ENCODE peak calls at places on chromosomes 3 and 15, in five cellular contexts. L, G, P, N and K are unnamed samples.

GRCh38 chr3:195117978-195118581 is 152.9 kb downstream of the XXYLT1 start:
- DNase-seq in N (no peak), G (no peak), P (no peak), L (peak; percentile 85), K (peak; percentile 80)

GRCh38 chr15:78929536-78930264 is 15.1 kb downstream of the CTSH start:
- DNase-seq in G (no peak), N (no peak), P (no peak), L (no peak), K (no peak)

GRCh38 chr3:188001052-188001567 is 152.8 kb upstream of the LPP start:
- DNase-seq in P (no peak), G (no peak), N (no peak), L (no peak), K (no peak)

GRCh38 chr3:30081904-30082303 is 524.5 kb upstream of the TGFBR2 start:
- DNase-seq in L (peak; percentile 74), P (no peak), G (no peak), N (no peak), K (no peak)

GRCh38 chr3:186614597-186615483 is 2.0 kb downstream of the AHSG start:
- DNase-seq in G (peak; percentile 81), N (peak; percentile 84), P (peak; percentile 82), L (peak; percentile 67), K (peak; percentile 82)

GRCh38 chr15:31078461-31078860 is 23.1 kb downstream of the TRPM1 start:
- DNase-seq in G (no peak), P (no peak), N (no peak), L (no peak), K (no peak)

GRCh38 chr3:72223116-72223515 is 438.2 kb upstream of the PROK2 start:
- DNase-seq in L (no peak), P (no peak), N (no peak), G (no peak), K (no peak)

GRCh38 chr3:174862666-174863065 is 3.5 kb downstream of the NAALADL2 start:
- DNase-seq in N (no peak), G (no peak), L (no peak), P (no peak), K (no peak)

GRCh38 chr3:134709076-134709475 is 58.3 kb upstream of the KY start:
- DNase-seq in P (no peak), G (no peak), N (no peak), L (no peak), K (no peak)

GRCh38 chr15:61748529-61748928 is 311.7 kb downstream of the VPS13C start:
- DNase-seq in G (no peak), L (no peak), N (no peak), P (no peak), K (no peak)

GRCh38 chr3:52820741-52821140 is 9.7 kb downstream of the ITIH4 start:
- DNase-seq in P (peak; percentile 52), L (peak; percentile 15), N (peak; percentile 40), G (peak; percentile 33), K (peak; percentile 57)

GRCh38 chr3:156497326-156497725 is 57.6 kb downstream of the SSR3 start:
- DNase-seq in P (no peak), G (no peak), N (no peak), L (no peak), K (no peak)

GRCh38 chr3:125160911-125161371 is 51.6 kb downstream of the SLC12A8 start:
- DNase-seq in L (no peak), G (no peak), N (no peak), P (no peak), K (no peak)

GRCh38 chr3:87900061-87900460 is 158.7 kb downstream of the CGGBP1 start:
- DNase-seq in G (no peak), P (no peak), L (peak; percentile 2), N (no peak), K (peak; percentile 14)

GRCh38 chr3:164779816-164780215 is 298.5 kb downstream of the SI start:
- DNase-seq in N (no peak), L (no peak), G (no peak), P (peak; percentile 2), K (no peak)

GRCh38 chr3:134991472-134992010 is 196.5 kb downstream of the EPHB1 start:
- DNase-seq in P (no peak), G (no peak), N (no peak), L (no peak), K (no peak)

GRCh38 chr15:79540551-79540950 is 108.4 kb downstream of the MINAR1 start:
- DNase-seq in N (no peak), G (peak; percentile 2), L (no peak), P (no peak), K (no peak)

GRCh38 chr3:142275856-142276255 is 50.5 kb upstream of the GK5 start:
- DNase-seq in N (no peak), G (no peak), L (no peak), P (no peak), K (no peak)

GRCh38 chr3:171646357-171647133 is 163.7 kb downstream of the PLD1 start:
- DNase-seq in L (peak; percentile 58), G (no peak), P (no peak), N (peak; percentile 10), K (peak; percentile 57)

GRCh38 chr3:123651449-123652345 is 66.8 kb upstream of the HACD2 start:
- DNase-seq in N (no peak), P (no peak), G (no peak), L (no peak), K (no peak)

GRCh38 chr15:62828364-62828763 is 214.2 kb upstream of the TPM1 start:
- DNase-seq in P (no peak), N (no peak), G (no peak), L (no peak), K (no peak)

GRCh38 chr3:66138336-66139234 is 82.2 kb upstream of the SLC25A26 start:
- DNase-seq in N (no peak), P (peak; percentile 52), G (peak; percentile 54), L (peak; percentile 64), K (peak; percentile 30)

GRCh38 chr3:99562138-99562537 is 76.3 kb upstream of the COL8A1 start:
- DNase-seq in G (no peak), L (no peak), P (peak; percentile 59), N (no peak), K (no peak)

GRCh38 chr3:59821274-59821673 is 771.4 kb upstream of the CFAP20DC start:
- DNase-seq in L (peak; percentile 31), P (no peak), N (no peak), G (no peak), K (no peak)

GRCh38 chr15:52257734-52258062 is 37.9 kb downstream of the MYO5C start:
- DNase-seq in L (no peak), P (peak; percentile 53), N (no peak), G (no peak), K (no peak)

GRCh38 chr3:124627501-124627908 is 102.7 kb upstream of the UMPS start:
- DNase-seq in L (no peak), P (no peak), N (no peak), G (no peak), K (peak; percentile 82)

GRCh38 chr3:52062499-52062898 is 6.1 kb upstream of the DUSP7 start:
- DNase-seq in N (peak; percentile 67), L (peak; percentile 47), P (no peak), G (no peak), K (no peak)

GRCh38 chr3:100210777-100211145 is 50.0 kb upstream of the TBC1D23 start:
- DNase-seq in L (peak; percentile 91), N (no peak), G (peak; percentile 35), P (no peak), K (no peak)

GRCh38 chr3:126922466-126922865 is 60.4 kb upstream of the PLXNA1 start:
- DNase-seq in N (no peak), P (no peak), G (no peak), L (no peak), K (no peak)

GRCh38 chr15:85030301-85031049 is 48.8 kb downstream of the PDE8A start:
- DNase-seq in P (no peak), L (peak; percentile 48), N (no peak), G (no peak), K (no peak)

GRCh38 chr3:64344721-64345207 is 119.5 kb upstream of the PRICKLE2 start:
- DNase-seq in L (no peak), N (no peak), P (no peak), G (peak; percentile 52), K (no peak)